ENCODE peak calls at places on chromosomes 16 and 17, in four cellular contexts. R is lung, I is A549, H is H7. E is an unnamed sample.
A peak's percentile ranks its signal among the peaks of the same experiment; 100 is the strongest.

GRCh38 chr17:7932483-7932891 is 481 bp downstream of the CNTROB start:
- DNase-seq in R (no peak), H (peak; percentile 78), I (peak; percentile 51), E (peak; percentile 34)

GRCh38 chr17:12358477-12358876 is 307.2 kb upstream of the MYOCD start:
- DNase-seq in I (no peak), H (no peak), R (no peak), E (no peak)

GRCh38 chr17:441155-441950 is 88.7 kb upstream of the RPH3AL start:
- DNase-seq in R (no peak), H (no peak), I (no peak), E (no peak)

GRCh38 chr17:13582776-13583414 is 18.8 kb downstream of the HS3ST3A1 start:
- DNase-seq in H (no peak), R (no peak), I (no peak), E (no peak)

GRCh38 chr16:21125191-21125590 is 25.5 kb downstream of the DNAH3 start:
- DNase-seq in I (no peak), H (no peak), R (no peak), E (no peak)

GRCh38 chr17:14321476-14321949 is 20.6 kb downstream of the HS3ST3B1 start:
- DNase-seq in R (no peak), H (no peak), I (no peak), E (no peak)

GRCh38 chr16:17404903-17405691 is 65.7 kb downstream of the XYLT1 start:
- DNase-seq in I (no peak), H (no peak), R (peak; percentile 30), E (peak; percentile 68)

GRCh38 chr17:81511800-81512559 is 619 bp downstream of the ACTG1 start:
- DNase-seq in I (peak; percentile 64), R (peak; percentile 58), H (no peak), E (peak; percentile 22)

GRCh38 chr16:46737621-46738214 is 10.4 kb downstream of the MYLK3 start:
- DNase-seq in H (peak; percentile 35), R (no peak), I (no peak), E (no peak)

DNA sequence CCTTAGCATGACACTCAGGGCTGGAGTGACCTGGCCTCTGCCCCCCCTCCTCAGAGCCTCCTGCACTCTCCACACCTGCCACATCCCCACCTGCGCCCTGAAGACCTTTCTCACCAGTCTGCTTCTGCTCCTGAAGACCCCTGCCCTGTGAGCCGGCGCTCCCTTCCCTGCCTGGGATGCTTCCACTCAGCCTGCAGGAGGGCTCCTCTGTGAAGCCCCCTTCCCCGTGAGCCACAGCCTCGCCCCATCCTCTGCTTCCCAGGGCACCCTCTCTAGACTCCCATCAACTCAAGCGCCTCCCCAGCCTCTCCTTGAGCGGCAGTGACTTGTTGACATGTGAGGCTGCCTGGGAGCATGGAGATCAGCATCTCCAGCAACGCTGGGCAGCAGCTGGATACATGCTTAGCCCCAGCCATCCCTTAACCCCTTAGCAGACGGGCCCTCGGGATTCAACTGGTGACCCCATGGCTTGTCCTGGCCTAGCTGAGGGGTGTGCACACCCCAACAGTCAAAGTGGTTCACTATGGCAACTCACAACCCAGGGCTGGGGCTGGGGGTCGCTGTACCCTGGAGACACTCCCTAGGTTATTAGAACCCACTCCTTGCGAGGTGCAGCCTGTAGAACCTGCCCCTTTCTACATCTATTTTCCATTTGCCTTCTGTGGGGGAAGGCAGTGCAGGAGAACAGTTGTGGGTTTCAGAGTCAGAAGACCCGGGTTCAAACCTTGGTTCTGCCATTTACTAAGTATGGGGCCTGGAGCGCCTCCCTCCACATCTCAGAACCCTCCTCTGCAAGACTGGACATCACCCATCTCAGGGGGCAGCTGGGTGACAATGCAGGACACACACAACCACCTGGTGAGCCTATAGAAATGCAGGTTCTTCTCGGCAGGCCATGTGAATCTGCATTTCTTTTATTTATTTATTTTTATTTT is 21.5 kb downstream of the TMEM235 start:
- DNase-seq in R (no peak), I (no peak), H (no peak), E (no peak)
- H3K4me3 ChIP-seq in R (no peak overlapping the region), I (no peak overlapping the region), H (no peak overlapping the region), E (no peak overlapping the region)

GRCh38 chr17:10385871-10386270 is 13.1 kb upstream of the MYH13 start:
- DNase-seq in R (no peak), I (no peak), H (no peak), E (no peak)
- H3K4me3 ChIP-seq in R (no peak overlapping the region), I (no peak overlapping the region), H (no peak overlapping the region), E (no peak overlapping the region)

DNA sequence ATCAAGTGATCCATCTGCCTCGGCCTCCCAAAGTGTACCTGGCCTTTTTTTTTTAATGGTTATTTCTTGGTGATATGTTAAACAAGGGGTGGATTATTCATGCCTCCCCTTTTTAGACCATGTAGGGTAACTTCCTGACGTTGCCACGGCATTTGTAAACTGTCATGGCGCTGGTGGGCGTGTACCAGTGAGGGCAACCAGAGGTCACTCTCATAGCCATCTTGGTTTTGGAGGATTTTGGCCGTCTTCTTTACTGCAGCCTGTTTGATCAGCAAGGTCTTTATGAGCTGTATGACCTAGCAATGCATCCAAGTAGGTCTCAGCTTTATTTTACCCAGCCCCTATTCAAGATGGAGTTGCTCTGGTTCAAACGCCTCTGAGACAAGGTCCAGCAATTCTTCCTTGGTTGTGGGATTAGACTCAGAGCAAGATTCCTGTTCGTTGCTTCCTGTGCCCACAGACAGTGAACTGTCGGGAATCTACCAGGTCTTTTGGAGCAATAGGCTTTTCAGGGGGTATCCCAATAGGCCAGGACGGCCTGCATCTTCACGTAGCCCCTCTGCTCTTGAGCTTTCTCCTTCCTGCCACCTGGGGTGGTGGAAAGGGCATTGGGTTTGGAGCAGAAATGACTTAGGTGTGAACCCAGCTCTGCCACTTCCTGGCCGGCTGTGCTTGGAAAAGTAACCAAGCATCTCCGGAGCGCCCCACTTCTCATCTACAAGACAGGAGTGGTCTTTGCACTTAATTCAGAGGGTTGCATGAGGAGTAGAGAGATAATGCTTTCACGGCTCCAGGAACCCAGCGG is 52.9 kb upstream of the SEC14L1 start:
- DNase-seq in H (no peak), I (no peak), R (no peak), E (no peak)
- H3K4me3 ChIP-seq in H (peak overlapping the region; percentile 80), I (peak overlapping the region; percentile 99), R (no peak overlapping the region), E (peak overlapping the region; percentile 70)

GRCh38 chr17:78357687-78358537 is 2.0 kb downstream of the SOCS3 start:
- DNase-seq in H (peak; percentile 74), I (peak; percentile 37), R (no peak), E (no peak)

GRCh38 chr17:78355701-78356100 is 4.2 kb downstream of the SOCS3 start:
- DNase-seq in R (no peak), I (no peak), H (no peak), E (no peak)

GRCh38 chr17:78357177-78357586 is 2.7 kb downstream of the SOCS3 start:
- DNase-seq in H (peak; percentile 29), I (peak; percentile 55), R (no peak), E (peak; percentile 45)

GRCh38 chr17:78355045-78355641 is 4.7 kb downstream of the SOCS3 start:
- DNase-seq in I (no peak), H (no peak), R (no peak), E (no peak)

DNA sequence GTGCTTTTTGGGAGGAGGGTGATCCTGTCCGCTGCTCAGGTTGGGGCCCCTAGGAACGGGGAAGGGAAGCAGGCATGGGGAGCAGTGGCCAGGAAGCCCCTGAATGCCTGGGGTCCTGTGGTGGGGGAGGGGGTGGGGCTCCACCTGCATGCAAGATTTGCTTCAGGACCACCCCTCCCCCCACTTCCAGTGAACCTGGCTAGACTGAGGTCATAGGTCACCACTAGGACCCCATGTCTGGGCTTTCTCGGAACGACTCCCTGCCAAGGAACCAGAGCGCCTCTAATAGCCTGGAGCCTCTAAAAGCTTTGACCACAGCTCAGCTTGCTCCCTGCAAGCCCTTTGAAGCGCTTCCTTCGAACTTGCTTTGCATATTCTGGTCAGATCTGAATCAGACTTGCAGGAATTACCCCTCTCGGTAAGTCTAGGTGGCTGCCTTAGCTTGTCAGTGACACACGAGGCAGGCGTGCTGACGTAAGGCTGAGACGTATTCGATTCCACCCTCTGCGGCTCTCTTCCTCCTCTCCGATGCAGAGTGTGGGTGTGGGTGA is 3.6 kb downstream of the SOCS3 start:
- DNase-seq in R (no peak), H (peak; percentile 81), I (peak; percentile 87), E (no peak)
- H3K4me3 ChIP-seq in R (peak overlapping the region; percentile 3), H (no peak overlapping the region), I (peak overlapping the region; percentile 86), E (no peak overlapping the region)

GRCh38 chr17:44559288-44560249 is 2.3 kb downstream of the FZD2 start:
- DNase-seq in I (no peak), H (peak; percentile 57), R (no peak), E (no peak)
- H3K4me3 ChIP-seq in I (peak overlapping the region; percentile 32), H (peak overlapping the region; percentile 78), R (no peak overlapping the region), E (no peak overlapping the region)

DNA sequence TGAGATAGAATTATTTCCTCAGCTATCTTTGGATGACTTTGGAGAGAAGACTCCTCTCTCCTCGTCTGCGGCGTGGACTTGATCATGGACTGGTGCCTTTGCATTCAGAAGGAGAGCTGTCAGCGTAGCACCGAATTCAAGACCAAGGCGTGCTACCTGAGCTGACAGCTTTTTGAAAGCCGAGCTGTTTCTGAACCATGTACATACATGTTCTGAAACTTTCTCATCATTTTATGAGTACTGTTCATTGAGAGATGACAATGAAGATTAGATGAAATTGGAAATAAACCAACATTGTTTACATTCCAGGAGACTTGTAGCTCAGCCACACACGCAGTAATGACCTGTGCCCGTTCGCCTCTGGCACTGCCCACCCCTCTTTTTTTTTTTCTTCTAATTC is 21.5 kb upstream of the ENDOV start:
- DNase-seq in I (no peak), H (peak; percentile 1), R (no peak), E (no peak)
- H3K4me3 ChIP-seq in I (no peak overlapping the region), H (no peak overlapping the region), R (no peak overlapping the region), E (no peak overlapping the region)

GRCh38 chr16:716250-716607 is 1.3 kb downstream of the METRN start:
- DNase-seq in R (no peak), I (peak; percentile 77), H (peak; percentile 90), E (no peak)
- H3K4me3 ChIP-seq in R (peak overlapping the region; percentile 7), I (peak overlapping the region; percentile 64), H (peak overlapping the region; percentile 32), E (peak overlapping the region; percentile 52)

DNA sequence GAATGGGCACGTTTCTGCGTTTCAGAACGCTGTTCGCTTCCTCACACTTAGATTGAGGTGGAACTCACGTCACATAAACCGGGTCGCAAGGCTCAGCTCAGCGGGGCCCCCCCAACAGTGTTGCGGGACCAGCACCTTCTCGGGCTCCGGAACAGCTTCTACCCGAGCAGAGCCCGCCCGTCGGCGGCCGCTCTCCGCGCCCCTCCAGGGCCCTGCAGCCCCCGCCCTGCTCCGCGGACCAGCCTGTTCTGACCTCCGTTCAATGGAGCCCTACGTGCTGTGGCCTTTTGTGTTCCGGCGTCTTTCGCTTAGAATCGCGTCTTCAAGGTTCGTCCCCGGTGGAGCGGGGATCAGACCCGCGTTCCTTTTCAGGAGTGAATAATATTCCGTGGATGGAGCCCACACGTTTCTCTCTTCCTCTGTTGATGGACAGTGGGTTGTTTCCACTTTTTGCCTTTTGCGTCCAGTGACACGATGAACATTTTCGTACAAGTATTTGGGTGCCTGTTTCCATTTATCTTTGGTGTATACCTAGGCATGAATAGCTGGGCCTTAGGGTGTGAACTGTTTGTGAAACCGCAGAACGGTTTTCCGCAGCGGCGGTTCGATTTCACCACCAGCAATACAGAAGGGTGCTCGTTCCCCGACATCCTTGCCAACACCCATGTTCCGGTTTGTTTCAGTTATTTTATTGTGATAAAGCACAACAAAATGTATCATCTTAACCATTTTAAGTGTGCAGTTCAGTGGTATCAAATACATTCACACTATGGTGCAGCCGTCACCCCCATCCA is 2.3 kb upstream of the SLC22A31 start:
- DNase-seq in H (peak; percentile 72), R (no peak), I (no peak), E (no peak)
- H3K4me3 ChIP-seq in H (peak overlapping the region; percentile 30), R (no peak overlapping the region), I (peak overlapping the region; percentile 62), E (no peak overlapping the region)

GRCh38 chr16:3182608-3183444 is 5.2 kb upstream of the OR1F1 start:
- DNase-seq in I (peak; percentile 88), H (peak; percentile 85), R (no peak), E (no peak)

GRCh38 chr16:3180445-3180878 is 7.5 kb upstream of the OR1F1 start:
- DNase-seq in R (no peak), I (peak; percentile 76), H (peak; percentile 57), E (no peak)

GRCh38 chr16:3186946-3187690 is 886 bp upstream of the OR1F1 start:
- DNase-seq in H (no peak), I (no peak), R (no peak), E (no peak)

GRCh38 chr16:3179651-3180050 is 8.4 kb upstream of the OR1F1 start:
- DNase-seq in I (no peak), H (no peak), R (no peak), E (no peak)

GRCh38 chr16:3183445-3184139 is 4.4 kb upstream of the OR1F1 start:
- DNase-seq in I (no peak), H (peak; percentile 72), R (no peak), E (no peak)
- H3K4me3 ChIP-seq in I (peak overlapping the region; percentile 66), H (peak overlapping the region; percentile 83), R (no peak overlapping the region), E (no peak overlapping the region)